ENCODE peak calls at places on chromosomes 7 and 10, in nine cellular contexts. One of them, this sample, is unnamed.

GRCh38 chr10:99172130-99172738 is 63.4 kb downstream of the HPSE2 start:
- DNase-seq in esophagus squamous epithelium: no peak
- DNase-seq in uterus: no peak
- DNase-seq in left ventricle myocardium inferior: no peak
- DNase-seq in NCI-H2171: peak; percentile 60
- DNase-seq in Kasumi-1: peak; percentile 29
- DNase-seq in T-helper 1 cell: no peak
- DNase-seq in amygdala: no peak
- DNase-seq in GM06990: no peak
- DNase-seq in this sample: no peak

GRCh38 chr10:77348082-77348481 is 289.5 kb downstream of the KCNMA1 start:
- DNase-seq in esophagus squamous epithelium: no peak
- DNase-seq in uterus: no peak
- DNase-seq in left ventricle myocardium inferior: no peak
- DNase-seq in NCI-H2171: no peak
- DNase-seq in Kasumi-1: no peak
- DNase-seq in T-helper 1 cell: no peak
- DNase-seq in amygdala: no peak
- DNase-seq in GM06990: no peak
- DNase-seq in this sample: no peak

GRCh38 chr7:28681693-28682092 is 269.4 kb downstream of the CREB5 start:
- DNase-seq in esophagus squamous epithelium: no peak
- DNase-seq in uterus: no peak
- DNase-seq in left ventricle myocardium inferior: no peak
- DNase-seq in NCI-H2171: no peak
- DNase-seq in Kasumi-1: no peak
- DNase-seq in T-helper 1 cell: no peak
- DNase-seq in amygdala: no peak
- DNase-seq in GM06990: no peak
- DNase-seq in this sample: no peak

GRCh38 chr10:66837990-66838389 is 87.8 kb upstream of the LRRTM3 start:
- DNase-seq in esophagus squamous epithelium: no peak
- DNase-seq in uterus: no peak
- DNase-seq in left ventricle myocardium inferior: no peak
- DNase-seq in NCI-H2171: no peak
- DNase-seq in Kasumi-1: no peak
- DNase-seq in T-helper 1 cell: no peak
- DNase-seq in amygdala: no peak
- DNase-seq in GM06990: no peak
- DNase-seq in this sample: no peak

GRCh38 chr10:132443605-132443997 is 46.6 kb downstream of the PWWP2B start:
- DNase-seq in esophagus squamous epithelium: no peak
- DNase-seq in uterus: no peak
- DNase-seq in left ventricle myocardium inferior: no peak
- DNase-seq in NCI-H2171: no peak
- DNase-seq in Kasumi-1: peak; percentile 71
- DNase-seq in T-helper 1 cell: peak; percentile 58
- DNase-seq in amygdala: no peak
- DNase-seq in GM06990: no peak
- DNase-seq in this sample: peak; percentile 46

GRCh38 chr7:19690736-19691135 is 18.1 kb downstream of the POLR1F start:
- DNase-seq in esophagus squamous epithelium: no peak
- DNase-seq in uterus: no peak
- DNase-seq in left ventricle myocardium inferior: no peak
- DNase-seq in NCI-H2171: no peak
- DNase-seq in Kasumi-1: no peak
- DNase-seq in T-helper 1 cell: no peak
- DNase-seq in amygdala: no peak
- DNase-seq in GM06990: no peak
- DNase-seq in this sample: no peak

GRCh38 chr10:3455385-3456334 is 283.1 kb upstream of the PITRM1 start:
- DNase-seq in esophagus squamous epithelium: no peak
- DNase-seq in uterus: no peak
- DNase-seq in left ventricle myocardium inferior: no peak
- DNase-seq in NCI-H2171: no peak
- DNase-seq in Kasumi-1: no peak
- DNase-seq in T-helper 1 cell: no peak
- DNase-seq in amygdala: no peak
- DNase-seq in GM06990: no peak
- DNase-seq in this sample: no peak

GRCh38 chr10:129039406-129040345 is 427.4 kb upstream of the MGMT start:
- DNase-seq in esophagus squamous epithelium: no peak
- DNase-seq in uterus: no peak
- DNase-seq in left ventricle myocardium inferior: no peak
- DNase-seq in NCI-H2171: no peak
- DNase-seq in Kasumi-1: no peak
- DNase-seq in T-helper 1 cell: no peak
- DNase-seq in amygdala: no peak
- DNase-seq in GM06990: no peak
- DNase-seq in this sample: no peak

GRCh38 chr7:83603644-83604043 is 45.3 kb downstream of the SEMA3E start:
- DNase-seq in esophagus squamous epithelium: no peak
- DNase-seq in uterus: no peak
- DNase-seq in left ventricle myocardium inferior: no peak
- DNase-seq in NCI-H2171: no peak
- DNase-seq in Kasumi-1: no peak
- DNase-seq in T-helper 1 cell: no peak
- DNase-seq in amygdala: no peak
- DNase-seq in GM06990: no peak
- DNase-seq in this sample: no peak

GRCh38 chr10:86400705-86401587 is 34.4 kb upstream of the GRID1 start:
- DNase-seq in esophagus squamous epithelium: no peak
- DNase-seq in uterus: peak; percentile 43
- DNase-seq in left ventricle myocardium inferior: peak; percentile 40
- DNase-seq in NCI-H2171: peak; percentile 23
- DNase-seq in Kasumi-1: no peak
- DNase-seq in T-helper 1 cell: peak; percentile 48
- DNase-seq in amygdala: no peak
- DNase-seq in GM06990: peak; percentile 75
- DNase-seq in this sample: peak; percentile 70

GRCh38 chr7:29258951-29259350 is 64.4 kb downstream of the CHN2 start:
- DNase-seq in esophagus squamous epithelium: no peak
- DNase-seq in uterus: no peak
- DNase-seq in left ventricle myocardium inferior: no peak
- DNase-seq in NCI-H2171: no peak
- DNase-seq in Kasumi-1: no peak
- DNase-seq in T-helper 1 cell: no peak
- DNase-seq in amygdala: no peak
- DNase-seq in GM06990: no peak
- DNase-seq in this sample: no peak

GRCh38 chr10:127378628-127379027 is 170.5 kb upstream of the NPS start:
- DNase-seq in esophagus squamous epithelium: no peak
- DNase-seq in uterus: no peak
- DNase-seq in left ventricle myocardium inferior: no peak
- DNase-seq in NCI-H2171: no peak
- DNase-seq in Kasumi-1: no peak
- DNase-seq in T-helper 1 cell: no peak
- DNase-seq in amygdala: no peak
- DNase-seq in GM06990: no peak
- DNase-seq in this sample: no peak